ENCODE peak calls at places on chromosomes 3 and 15, in four cellular contexts. One of them, this sample, is unnamed.

GRCh38 chr3:46670000-46670890 is 23.2 kb downstream of the ALS2CL start:
- DNase-seq in Right ventricle myocardium superior: no peak
- DNase-seq in pons: no peak
- DNase-seq in PC-3: no peak
- DNase-seq in this sample: no peak

GRCh38 chr3:69200384-69201068 is 78.1 kb upstream of the LMOD3 start:
- DNase-seq in Right ventricle myocardium superior: no peak
- DNase-seq in pons: no peak
- DNase-seq in PC-3: peak
- DNase-seq in this sample: peak

GRCh38 chr15:66673410-66674322 is 28.4 kb upstream of the SMAD6 start:
- DNase-seq in pons: no peak
- DNase-seq in Right ventricle myocardium superior: peak
- DNase-seq in PC-3: no peak
- DNase-seq in this sample: no peak

GRCh38 chr3:28343144-28343543 is 5.4 kb upstream of the ZCWPW2 start:
- DNase-seq in PC-3: no peak
- DNase-seq in Right ventricle myocardium superior: no peak
- DNase-seq in pons: no peak
- DNase-seq in this sample: no peak

GRCh38 chr15:60004846-60005351 is 788 bp downstream of the FOXB1 start:
- DNase-seq in PC-3: no peak
- DNase-seq in Right ventricle myocardium superior: no peak
- DNase-seq in pons: no peak
- DNase-seq in this sample: no peak

GRCh38 chr15:51076142-51076897 is 18.4 kb downstream of the TNFAIP8L3 start:
- DNase-seq in pons: no peak
- DNase-seq in PC-3: no peak
- DNase-seq in Right ventricle myocardium superior: no peak
- DNase-seq in this sample: no peak

GRCh38 chr15:59313703-59314332 is 58.9 kb downstream of the MYO1E start:
- DNase-seq in pons: no peak
- DNase-seq in PC-3: peak
- DNase-seq in Right ventricle myocardium superior: peak
- DNase-seq in this sample: peak

GRCh38 chr3:140216249-140216648 is 281.3 kb downstream of the CLSTN2 start:
- DNase-seq in PC-3: no peak
- DNase-seq in pons: no peak
- DNase-seq in Right ventricle myocardium superior: no peak
- DNase-seq in this sample: no peak

GRCh38 chr15:82958638-82959037 is 6.1 kb upstream of the HOMER2 start:
- DNase-seq in Right ventricle myocardium superior: no peak
- DNase-seq in pons: no peak
- DNase-seq in PC-3: no peak
- DNase-seq in this sample: no peak

GRCh38 chr3:60363817-60364216 is 887.4 kb downstream of the FHIT start:
- DNase-seq in Right ventricle myocardium superior: no peak
- DNase-seq in pons: no peak
- DNase-seq in PC-3: peak
- DNase-seq in this sample: peak

GRCh38 chr3:154718058-154718457 is 288.1 kb upstream of the GPR149 start:
- DNase-seq in pons: no peak
- DNase-seq in Right ventricle myocardium superior: no peak
- DNase-seq in PC-3: no peak
- DNase-seq in this sample: no peak

GRCh38 chr15:33152502-33153109 is 41.9 kb downstream of the FMN1 start:
- DNase-seq in pons: peak
- DNase-seq in PC-3: no peak
- DNase-seq in Right ventricle myocardium superior: no peak
- DNase-seq in this sample: peak

GRCh38 chr3:105274536-105274935 is 92.2 kb upstream of the ALCAM start:
- DNase-seq in PC-3: peak
- DNase-seq in pons: no peak
- DNase-seq in Right ventricle myocardium superior: no peak
- DNase-seq in this sample: no peak

GRCh38 chr3:186915808-186916796 is 14.2 kb upstream of the ST6GAL1 start:
- DNase-seq in pons: no peak
- DNase-seq in Right ventricle myocardium superior: no peak
- DNase-seq in PC-3: no peak
- DNase-seq in this sample: no peak